ENCODE peak calls at places on chromosomes 11 and 22, in six cellular contexts. E, C, K, R, Q and M are unnamed samples.

GRCh38 chr11:98411777-98412176 is 609.0 kb upstream of the CNTN5 start:
- DNase-seq in E (no peak), K (no peak), Q (no peak), R (no peak), C (no peak), M (no peak)

GRCh38 chr11:47980907-47981621 is 705 bp downstream of the PTPRJ start:
- DNase-seq in R (peak; percentile 88), E (peak; percentile 7), C (peak; percentile 40), Q (no peak), K (peak; percentile 45), M (no peak)

GRCh38 chr11:103013426-103013825 is 57.9 kb upstream of the MMP13 start:
- DNase-seq in E (no peak), K (no peak), R (no peak), Q (no peak), C (peak; percentile 23), M (no peak)

GRCh38 chr11:118068206-118068944 is 8.5 kb upstream of the TMPRSS4 start:
- DNase-seq in K (peak; percentile 77), E (no peak), Q (no peak), C (no peak), R (peak; percentile 57), M (no peak)

GRCh38 chr11:75311858-75312288 is 39.6 kb downstream of the ARRB1 start:
- DNase-seq in R (peak; percentile 91), K (no peak), Q (peak; percentile 70), E (no peak), C (peak; percentile 17), M (no peak)

GRCh38 chr11:107243929-107244328 is 213.7 kb downstream of the CWF19L2 start:
- DNase-seq in R (no peak), K (no peak), E (no peak), C (no peak), Q (no peak), M (no peak)

GRCh38 chr11:102456381-102456780 is 3.8 kb upstream of the TMEM123 start:
- DNase-seq in K (no peak), Q (no peak), R (no peak), E (no peak), C (peak; percentile 39), M (no peak)

GRCh38 chr11:79708319-79708928 is 267.6 kb upstream of the TENM4 start:
- DNase-seq in E (no peak), R (no peak), Q (peak; percentile 52), K (peak; percentile 53), C (peak; percentile 50), M (no peak)

GRCh38 chr11:72752088-72752914 is at the start of gene ARAP1:
- DNase-seq in C (peak; percentile 59), Q (peak; percentile 56), E (peak; percentile 79), R (peak; percentile 91), K (peak; percentile 90), M (peak; percentile 83)

GRCh38 chr11:72750086-72750485 is 2.1 kb downstream of the ARAP1 start:
- DNase-seq in Q (no peak), C (no peak), K (no peak), R (no peak), E (no peak), M (peak; percentile 71)

GRCh38 chr11:72753341-72754148 is 1.3 kb upstream of the ARAP1 start:
- DNase-seq in E (no peak), K (no peak), C (no peak), Q (no peak), R (no peak), M (peak; percentile 58)

GRCh38 chr11:72750556-72751292 is 1.5 kb downstream of the ARAP1 start:
- DNase-seq in R (no peak), K (no peak), Q (no peak), E (no peak), C (no peak), M (no peak)

DNA sequence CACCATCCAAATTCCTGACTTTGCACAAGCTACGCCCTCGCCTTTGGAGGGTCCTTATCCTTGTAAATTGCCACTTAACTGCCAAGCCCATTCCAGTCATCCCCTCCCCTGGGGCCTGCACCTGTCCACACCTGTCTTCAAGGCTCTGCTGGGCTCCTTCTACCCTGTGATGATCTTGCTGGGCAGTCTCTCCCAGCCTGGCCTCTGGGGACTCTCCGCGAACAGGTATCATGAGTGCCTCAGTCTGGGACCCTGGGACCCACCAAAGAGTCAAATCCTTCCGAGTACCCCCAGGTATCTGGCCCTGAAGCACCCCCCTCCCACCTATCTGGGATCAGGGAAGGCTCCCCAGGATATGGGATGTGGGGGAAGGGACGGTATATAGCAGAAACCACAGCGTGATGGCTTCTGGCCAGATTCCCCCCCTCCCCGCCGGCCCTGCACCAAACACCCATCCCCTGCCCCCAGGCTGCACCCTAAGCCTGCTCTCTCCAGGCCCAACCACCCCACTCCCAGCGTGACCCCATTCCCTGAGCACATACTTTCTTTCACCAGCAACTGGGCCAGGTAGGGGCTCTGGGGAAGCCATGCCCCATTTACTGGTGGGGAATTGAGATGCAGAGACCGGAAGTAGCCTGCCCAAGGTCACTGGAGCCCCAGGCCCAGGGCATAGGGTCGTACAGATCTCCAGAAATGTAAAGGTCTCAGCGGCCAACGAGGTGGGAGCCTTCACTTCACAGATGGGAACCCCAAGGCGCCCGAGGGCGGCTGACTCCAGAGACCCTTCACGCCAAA is 718 bp downstream of the ARAP1 start:
- DNase-seq in E (no peak), C (no peak), R (no peak), K (no peak), Q (no peak), M (no peak)
- H3K27ac ChIP-seq in E (peak overlapping the region; percentile 80), C (peak overlapping the region; percentile 63), R (no peak overlapping the region), K (no peak overlapping the region), Q (no peak overlapping the region), M (peak overlapping the region; percentile 94)

GRCh38 chr11:115207166-115207591 is 297.0 kb downstream of the CADM1 start:
- DNase-seq in R (no peak), Q (no peak), E (no peak), K (no peak), C (no peak), M (no peak)

GRCh38 chr11:115202900-115203552 is 301.2 kb downstream of the CADM1 start:
- DNase-seq in Q (no peak), E (no peak), C (no peak), R (no peak), K (no peak), M (no peak)

GRCh38 chr11:115206365-115207022 is 297.7 kb downstream of the CADM1 start:
- DNase-seq in R (no peak), K (no peak), Q (no peak), E (no peak), C (no peak), M (no peak)

GRCh38 chr11:115208808-115209259 is 295.4 kb downstream of the CADM1 start:
- DNase-seq in K (no peak), E (no peak), C (no peak), Q (no peak), R (no peak), M (no peak)

DNA sequence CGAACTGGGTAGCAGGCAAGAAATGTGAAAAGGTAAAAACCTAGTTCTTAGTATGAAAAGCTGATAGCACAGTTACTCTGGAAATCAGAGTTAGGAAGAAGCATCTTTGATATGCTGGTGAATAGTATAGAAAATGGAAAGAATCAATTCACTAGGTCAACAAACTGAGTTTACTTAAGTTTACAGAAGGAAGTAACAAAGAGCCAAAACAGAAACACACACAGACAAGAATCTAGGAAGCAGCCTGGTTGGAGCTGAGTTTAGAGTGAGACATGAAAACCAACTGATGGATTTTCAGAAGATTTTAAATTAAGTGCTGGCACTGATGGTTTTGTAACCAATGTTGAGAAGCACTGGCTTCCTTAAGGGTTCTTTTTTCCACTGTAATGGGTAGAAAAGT is 296.3 kb downstream of the CADM1 start:
- DNase-seq in E (no peak), R (no peak), Q (no peak), K (no peak), C (no peak), M (no peak)
- H3K27ac ChIP-seq in E (no peak overlapping the region), R (no peak overlapping the region), Q (no peak overlapping the region), K (no peak overlapping the region), C (no peak overlapping the region), M (no peak overlapping the region)

GRCh38 chr11:2267871-2268825 is 2.2 kb downstream of the ASCL2 start:
- DNase-seq in C (no peak), E (no peak), R (no peak), K (peak; percentile 42), Q (no peak), M (no peak)
- H3K27ac ChIP-seq in C (no peak overlapping the region), E (no peak overlapping the region), R (no peak overlapping the region), K (no peak overlapping the region), Q (no peak overlapping the region), M (no peak overlapping the region)

GRCh38 chr11:72238492-72239295 is 5.3 kb downstream of the PHOX2A start:
- DNase-seq in Q (no peak), E (no peak), C (no peak), K (peak; percentile 48), R (no peak), M (no peak)
- H3K27ac ChIP-seq in Q (no peak overlapping the region), E (no peak overlapping the region), C (no peak overlapping the region), K (no peak overlapping the region), R (no peak overlapping the region), M (no peak overlapping the region)

GRCh38 chr22:41927813-41928212 is 1.2 kb upstream of the TNFRSF13C start:
- DNase-seq in Q (no peak), K (no peak), C (no peak), E (no peak), R (no peak), M (no peak)

GRCh38 chr22:41929158-41929896 is 2.7 kb upstream of the TNFRSF13C start:
- DNase-seq in Q (no peak), E (no peak), K (no peak), C (no peak), R (no peak), M (no peak)

GRCh38 chr22:41931701-41932269 is 5.2 kb upstream of the TNFRSF13C start:
- DNase-seq in Q (no peak), R (no peak), K (no peak), C (no peak), E (no peak), M (no peak)

GRCh38 chr22:41925783-41926460 is 684 bp downstream of the TNFRSF13C start:
- DNase-seq in C (peak; percentile 34), K (peak; percentile 83), E (peak; percentile 75), Q (no peak), R (peak; percentile 84), M (peak; percentile 46)

GRCh38 chr22:41928416-41929157 is 2.0 kb upstream of the TNFRSF13C start:
- DNase-seq in Q (no peak), R (no peak), C (no peak), E (no peak), K (no peak), M (no peak)
- H3K27ac ChIP-seq in Q (no peak overlapping the region), R (no peak overlapping the region), C (no peak overlapping the region), E (no peak overlapping the region), K (no peak overlapping the region), M (no peak overlapping the region)

GRCh38 chr22:35973388-35973787 is 55.2 kb downstream of the RBFOX2 start:
- DNase-seq in R (no peak), E (no peak), Q (no peak), C (no peak), K (no peak), M (no peak)
- H3K27ac ChIP-seq in R (peak overlapping the region; percentile 80), E (no peak overlapping the region), Q (no peak overlapping the region), C (peak overlapping the region; percentile 65), K (no peak overlapping the region), M (no peak overlapping the region)